ENCODE peak calls at places on chromosomes 13 and 19, in six cellular contexts. L is progenitor cell of endocrine pancreas; O is left colon; C is mammary epithelial cell; F is stimulated activated CD8-positive, alpha-beta memory T cell treated with anti-CD3 and anti-CD28 coated beads, Interleukin-12 subunit alpha, Interleukin-12 subunit beta, amount 100 ng/mL, for 1 hour; K is AG08395. Q is an unnamed sample.

GRCh38 chr13:31200636-31200970 is 828 bp downstream of the B3GLCT start:
- DNase-seq in L (peak), O (peak), C (no peak), F (peak), K (peak), Q (no peak)

GRCh38 chr13:102195566-102196462 is 206.0 kb downstream of the FGF14 start:
- DNase-seq in L (no peak), O (no peak), C (peak), F (no peak), K (no peak), Q (no peak)

GRCh38 chr13:98706446-98707110 is 45.9 kb downstream of the SLC15A1 start:
- DNase-seq in L (no peak), O (no peak), C (peak), F (no peak), K (no peak), Q (no peak)

GRCh38 chr19:33071887-33072286 is 7.2 kb upstream of the RHPN2 start:
- DNase-seq in L (no peak), O (no peak), C (peak), F (no peak), K (no peak), Q (no peak)

GRCh38 chr13:110472904-110473563 is 88.5 kb downstream of the RAB20 start:
- DNase-seq in L (no peak), O (no peak), C (no peak), F (no peak), K (no peak), Q (no peak)

GRCh38 chr19:41264581-41265375 is 606 bp downstream of the HNRNPUL1 start:
- DNase-seq in L (peak), O (peak), C (peak), F (no peak), K (peak), Q (peak)

GRCh38 chr13:59444210-59444857 is 719.4 kb downstream of the DIAPH3 start:
- DNase-seq in L (no peak), O (no peak), C (no peak), F (no peak), K (no peak), Q (no peak)

GRCh38 chr13:41179593-41180250 is 14.6 kb downstream of the KBTBD7 start:
- DNase-seq in L (no peak), O (no peak), C (peak), F (no peak), K (peak), Q (no peak)

GRCh38 chr19:53867225-53868090 is at the start of gene MYADM:
- DNase-seq in L (peak), O (peak), C (peak), F (peak), K (peak), Q (no peak)

GRCh38 chr13:96141032-96141431 is 51.1 kb downstream of the HS6ST3 start:
- DNase-seq in L (no peak), O (no peak), C (peak), F (no peak), K (no peak), Q (no peak)

GRCh38 chr13:109773276-109773675 is 13.1 kb downstream of the IRS2 start:
- DNase-seq in L (no peak), O (no peak), C (peak), F (no peak), K (no peak), Q (no peak)